ENCODE peak calls at places on chromosomes 16 and 17, in six cellular contexts. D is stimulated activated naive B cell treated with anti-CD40 and anti-IgM and Interleukin-4, amounts not matched to agents 10 μg/mL and 1 μg/mL and 100 μg/mL, for 72 hours; O is left ventricle myocardium inferior; R is GM23248; G is fibroblast of pulmonary artery; E is cardiac septum. N is an unnamed sample.

GRCh38 chr17:81037026-81037782 is 2.3 kb downstream of the BAIAP2 start:
- DNase-seq in D (no peak), O (peak; percentile 80), R (no peak), G (no peak), E (peak; percentile 79), N (peak; percentile 68)

GRCh38 chr16:29811896-29812665 is at the start of gene PRRT2:
- DNase-seq in D (no peak), O (peak; percentile 72), R (peak; percentile 80), G (peak; percentile 48), E (no peak), N (peak; percentile 68)

GRCh38 chr17:82400830-82401229 is 17.3 kb upstream of the HEXD start:
- DNase-seq in D (peak; percentile 43), O (peak; percentile 47), R (no peak), G (no peak), E (peak; percentile 90), N (no peak)

GRCh38 chr16:69930117-69930776 is 20.9 kb upstream of the CLEC18A start:
- DNase-seq in D (peak; percentile 30), O (peak; percentile 32), R (peak; percentile 82), G (peak; percentile 75), E (peak; percentile 78), N (peak; percentile 74)

GRCh38 chr17:205817-206216 is 24.4 kb upstream of the DOC2B start:
- DNase-seq in D (no peak), O (no peak), R (no peak), G (no peak), E (peak; percentile 14), N (no peak)

GRCh38 chr17:15180121-15180561 is 85.0 kb downstream of the PMP22 start:
- DNase-seq in D (no peak), O (no peak), R (no peak), G (no peak), E (no peak), N (no peak)

GRCh38 chr16:4918790-4919210 is 18.1 kb downstream of the PPL start:
- DNase-seq in D (no peak), O (no peak), R (no peak), G (no peak), E (no peak), N (no peak)

GRCh38 chr16:49828545-49829267 is 27.2 kb downstream of the ZNF423 start:
- DNase-seq in D (no peak), O (peak; percentile 56), R (no peak), G (no peak), E (no peak), N (peak; percentile 55)

GRCh38 chr16:57897053-57897784 is 73.7 kb downstream of the CNGB1 start:
- DNase-seq in D (no peak), O (no peak), R (no peak), G (no peak), E (no peak), N (no peak)

GRCh38 chr16:27489906-27490305 is 59.8 kb downstream of the GTF3C1 start:
- DNase-seq in D (no peak), O (no peak), R (no peak), G (no peak), E (no peak), N (no peak)

GRCh38 chr16:65725156-65725845 is 603.4 kb upstream of the CDH11 start:
- DNase-seq in D (no peak), O (no peak), R (peak; percentile 28), G (peak; percentile 59), E (no peak), N (no peak)

GRCh38 chr17:72822358-72823023 is 270.0 kb downstream of the SLC39A11 start:
- DNase-seq in D (no peak), O (no peak), R (no peak), G (no peak), E (no peak), N (no peak)

GRCh38 chr16:70601576-70602575 is 44.5 kb upstream of the IL34 start:
- DNase-seq in D (no peak), O (no peak), R (no peak), G (peak; percentile 44), E (no peak), N (no peak)

GRCh38 chr17:40778466-40778865 is 3.9 kb downstream of the KRT27 start:
- DNase-seq in D (no peak), O (no peak), R (no peak), G (no peak), E (no peak), N (no peak)

GRCh38 chr16:27840311-27841060 is 223.0 kb downstream of the GSG1L start:
- DNase-seq in D (no peak), O (no peak), R (no peak), G (no peak), E (peak; percentile 35), N (no peak)

GRCh38 chr17:14016858-14017257 is 52.4 kb upstream of the COX10 start:
- DNase-seq in D (no peak), O (no peak), R (no peak), G (no peak), E (no peak), N (no peak)

GRCh38 chr16:67526149-67526732 is 2.4 kb upstream of the RIPOR1 start:
- DNase-seq in D (no peak), O (no peak), R (peak; percentile 31), G (peak; percentile 24), E (no peak), N (no peak)

GRCh38 chr16:79609861-79610260 is 9.3 kb upstream of the MAF start:
- DNase-seq in D (no peak), O (no peak), R (no peak), G (no peak), E (no peak), N (no peak)

GRCh38 chr17:77205396-77206124 is 64.8 kb downstream of the SEC14L1 start:
- DNase-seq in D (no peak), O (no peak), R (no peak), G (peak; percentile 16), E (no peak), N (no peak)

GRCh38 chr16:51359141-51359960 is 208.3 kb upstream of the SALL1 start:
- DNase-seq in D (no peak), O (peak; percentile 27), R (peak; percentile 6), G (no peak), E (no peak), N (peak; percentile 17)

GRCh38 chr17:74569392-74570003 is 2.2 kb upstream of the CD300H start:
- DNase-seq in D (peak; percentile 9), O (no peak), R (peak; percentile 98), G (peak; percentile 96), E (no peak), N (no peak)